ENCODE peak calls at places on chromosomes 5 and 9, in ten cellular contexts. M is RPMI7951; I is left ventricle myocardium inferior; E is aorta; V is stimulated activated naive B cell treated with anti-CD40 and anti-IgM and Interleukin-4, amounts not matched to agents 10 μg/mL and 1 μg/mL and 100 μg/mL, for 72 hours; H is ELR; D is D341Med; K is bronchial epithelial cell; F is endothelial cell; B is neuronal stem cell. N is an unnamed sample.

GRCh38 chr5:158614951-158615350 is 484.8 kb downstream of the EBF1 start:
- DNase-seq in M (no peak), I (no peak), E (no peak), V (no peak), H (no peak), D (no peak), K (no peak), F (no peak), B (no peak), N (peak)

GRCh38 chr9:121292801-121293241 is 24.9 kb downstream of the GSN start:
- DNase-seq in M (no peak), I (no peak), E (peak), V (no peak), H (no peak), D (no peak), K (no peak), F (no peak), B (no peak), N (no peak)

GRCh38 chr9:694499-695154 is 146.9 kb upstream of the DMRT1 start:
- DNase-seq in M (peak), I (peak), E (no peak), V (no peak), H (peak), D (no peak), K (peak), F (no peak), B (no peak), N (peak)

GRCh38 chr9:81855538-81855937 is 72.7 kb upstream of the SPATA31D4 start:
- DNase-seq in M (peak), I (no peak), E (no peak), V (no peak), H (peak), D (no peak), K (peak), F (no peak), B (no peak), N (peak)

GRCh38 chr5:167763772-167764171 is 527.7 kb upstream of the WWC1 start:
- DNase-seq in M (peak), I (no peak), E (no peak), V (no peak), H (peak), D (no peak), K (peak), F (no peak), B (no peak), N (peak)

GRCh38 chr9:100554935-100555401 is 22.9 kb upstream of the CAVIN4 start:
- DNase-seq in M (no peak), I (no peak), E (no peak), V (no peak), H (no peak), D (no peak), K (peak), F (no peak), B (no peak), N (no peak)

GRCh38 chr9:136372561-136373299 is 739 bp downstream of the CARD9 start:
- DNase-seq in M (peak), I (peak), E (no peak), V (no peak), H (peak), D (no peak), K (peak), F (no peak), B (no peak), N (peak)

GRCh38 chr9:109317979-109318671 is 2.7 kb downstream of the EPB41L4B start:
- DNase-seq in M (no peak), I (no peak), E (no peak), V (no peak), H (no peak), D (no peak), K (peak), F (peak), B (no peak), N (no peak)

GRCh38 chr5:65359981-65360380 is 121.7 kb downstream of the ADAMTS6 start:
- DNase-seq in M (peak), I (no peak), E (no peak), V (no peak), H (no peak), D (no peak), K (no peak), F (no peak), B (no peak), N (peak)

GRCh38 chr9:130199605-130200004 is 27.4 kb downstream of the NCS1 start:
- DNase-seq in M (no peak), I (no peak), E (no peak), V (no peak), H (peak), D (no peak), K (peak), F (no peak), B (no peak), N (peak)

GRCh38 chr5:143708672-143709071 is 103.3 kb upstream of the HMHB1 start:
- DNase-seq in M (no peak), I (no peak), E (no peak), V (no peak), H (no peak), D (no peak), K (no peak), F (no peak), B (no peak), N (no peak)

GRCh38 chr5:96175090-96175489 is 213.4 kb upstream of the ELL2 start:
- DNase-seq in M (peak), I (no peak), E (no peak), V (no peak), H (peak), D (no peak), K (no peak), F (no peak), B (no peak), N (peak)

GRCh38 chr5:140322751-140323731 is 20.1 kb upstream of the PFDN1 start:
- DNase-seq in M (peak), I (peak), E (no peak), V (no peak), H (peak), D (no peak), K (peak), F (no peak), B (no peak), N (peak)

GRCh38 chr5:160506006-160507004 is 84.7 kb downstream of the PTTG1 start:
- DNase-seq in M (peak), I (no peak), E (no peak), V (peak), H (peak), D (no peak), K (no peak), F (peak), B (no peak), N (peak)

GRCh38 chr9:71121275-71122168 is at the start of gene TRPM3:
- DNase-seq in M (no peak), I (no peak), E (peak), V (no peak), H (no peak), D (no peak), K (no peak), F (no peak), B (peak), N (no peak)

GRCh38 chr9:137630684-137631083 is 11.9 kb downstream of the EHMT1 start:
- DNase-seq in M (no peak), I (no peak), E (no peak), V (no peak), H (no peak), D (no peak), K (no peak), F (no peak), B (no peak), N (peak)

GRCh38 chr9:123451011-123451410 is 95.0 kb downstream of the CRB2 start:
- DNase-seq in M (no peak), I (no peak), E (no peak), V (no peak), H (no peak), D (no peak), K (no peak), F (no peak), B (no peak), N (no peak)

GRCh38 chr5:10595305-10595677 is 31.4 kb downstream of the ANKRD33B start:
- DNase-seq in M (peak), I (no peak), E (no peak), V (no peak), H (peak), D (peak), K (peak), F (no peak), B (no peak), N (peak)

GRCh38 chr9:101387871-101388506 is 3.2 kb upstream of the BAAT start:
- DNase-seq in M (peak), I (no peak), E (no peak), V (no peak), H (peak), D (peak), K (peak), F (no peak), B (no peak), N (peak)

GRCh38 chr5:522899-523657 is 1.2 kb downstream of the SLC9A3 start:
- DNase-seq in M (no peak), I (no peak), E (no peak), V (no peak), H (peak), D (no peak), K (no peak), F (no peak), B (no peak), N (no peak)

GRCh38 chr9:121386442-121387175 is 16.6 kb upstream of the STOM start:
- DNase-seq in M (no peak), I (no peak), E (no peak), V (no peak), H (no peak), D (no peak), K (no peak), F (no peak), B (no peak), N (no peak)

GRCh38 chr5:173913686-173914321 is 25.7 kb downstream of the CPEB4 start:
- DNase-seq in M (no peak), I (no peak), E (no peak), V (no peak), H (no peak), D (no peak), K (no peak), F (no peak), B (no peak), N (no peak)

GRCh38 chr5:140549237-140550144 is 2.0 kb downstream of the EIF4EBP3 start:
- DNase-seq in M (no peak), I (no peak), E (no peak), V (no peak), H (peak), D (no peak), K (no peak), F (no peak), B (no peak), N (peak)

GRCh38 chr5:139814704-139815280 is 19.2 kb downstream of the PSD2 start:
- DNase-seq in M (no peak), I (no peak), E (peak), V (no peak), H (no peak), D (no peak), K (no peak), F (no peak), B (no peak), N (no peak)

GRCh38 chr5:111735829-111736228 is 21.2 kb downstream of the NREP start:
- DNase-seq in M (peak), I (peak), E (no peak), V (no peak), H (peak), D (peak), K (peak), F (no peak), B (no peak), N (peak)

GRCh38 chr5:180823938-180824629 is 21.5 kb upstream of the MGAT1 start:
- DNase-seq in M (no peak), I (no peak), E (no peak), V (no peak), H (no peak), D (no peak), K (no peak), F (no peak), B (no peak), N (no peak)

N was measured in GM23248.